ENCODE peak calls at places on chromosomes 6 and 20, in ten cellular contexts. Y, A, O, G, U, W, N, M, H and S are unnamed samples.

GRCh38 chr6:14612016-14612415 is 494.4 kb downstream of the CD83 start:
- DNase-seq in Y (no peak), A (no peak), O (no peak), G (peak; percentile 43), U (no peak), W (no peak), N (peak; percentile 6), M (no peak), H (no peak), S (no peak)

GRCh38 chr6:135675862-135676261 is 175.6 kb upstream of the PDE7B start:
- DNase-seq in Y (no peak), A (peak; percentile 73), O (peak; percentile 64), G (peak; percentile 36), U (peak; percentile 33), W (no peak), N (peak; percentile 53), M (no peak), H (no peak), S (peak; percentile 31)

GRCh38 chr6:35302604-35303218 is 5.1 kb downstream of the DEF6 start:
- DNase-seq in Y (peak; percentile 36), A (peak; percentile 46), O (peak; percentile 83), G (peak; percentile 92), U (peak; percentile 85), W (no peak), N (peak; percentile 37), M (no peak), H (peak; percentile 94), S (no peak)

GRCh38 chr6:101150226-101150625 is 243.3 kb upstream of the GRIK2 start:
- DNase-seq in Y (no peak), A (no peak), O (no peak), G (no peak), U (no peak), W (no peak), N (no peak), M (no peak), H (no peak), S (no peak)

GRCh38 chr20:26324177-26324576 is 627.5 kb upstream of the ZNF337 start:
- DNase-seq in Y (no peak), A (no peak), O (no peak), G (no peak), U (no peak), W (no peak), N (no peak), M (no peak), H (no peak), S (no peak)

GRCh38 chr20:17958326-17959256 is 10.0 kb downstream of the SNX5 start:
- DNase-seq in Y (no peak), A (no peak), O (peak; percentile 72), G (no peak), U (no peak), W (no peak), N (no peak), M (no peak), H (no peak), S (no peak)

GRCh38 chr20:9146649-9147048 is 77.8 kb downstream of the PLCB4 start:
- DNase-seq in Y (no peak), A (no peak), O (no peak), G (no peak), U (no peak), W (no peak), N (no peak), M (no peak), H (no peak), S (no peak)

GRCh38 chr20:47198254-47198671 is 158.2 kb downstream of the ZMYND8 start:
- DNase-seq in Y (no peak), A (no peak), O (no peak), G (peak; percentile 71), U (peak; percentile 34), W (no peak), N (no peak), M (no peak), H (peak; percentile 75), S (no peak)

GRCh38 chr6:73121421-73121993 is 103.8 kb downstream of the KHDC1L start:
- DNase-seq in Y (no peak), A (no peak), O (no peak), G (peak; percentile 80), U (no peak), W (no peak), N (peak; percentile 18), M (no peak), H (no peak), S (no peak)

GRCh38 chr6:118280210-118280609 is 267.9 kb upstream of the PLN start:
- DNase-seq in Y (no peak), A (no peak), O (no peak), G (no peak), U (peak; percentile 51), W (no peak), N (no peak), M (no peak), H (no peak), S (no peak)

GRCh38 chr6:168247456-168248147 is 72.0 kb downstream of the DACT2 start:
- DNase-seq in Y (no peak), A (no peak), O (peak; percentile 78), G (no peak), U (no peak), W (no peak), N (no peak), M (no peak), H (no peak), S (no peak)

GRCh38 chr6:29887330-29887818 is 55.0 kb upstream of the HLA-A start:
- DNase-seq in Y (peak; percentile 42), A (peak; percentile 29), O (peak; percentile 90), G (peak; percentile 33), U (no peak), W (no peak), N (peak; percentile 28), M (no peak), H (peak; percentile 72), S (no peak)

GRCh38 chr6:55636406-55637102 is 57.6 kb upstream of the HMGCLL1 start:
- DNase-seq in Y (no peak), A (no peak), O (no peak), G (peak; percentile 89), U (no peak), W (no peak), N (no peak), M (no peak), H (no peak), S (peak; percentile 32)

GRCh38 chr20:63172726-63173125 is 43.2 kb downstream of the YTHDF1 start:
- DNase-seq in Y (no peak), A (no peak), O (no peak), G (no peak), U (peak; percentile 57), W (no peak), N (no peak), M (no peak), H (no peak), S (no peak)

GRCh38 chr20:36854343-36855240 is 21.3 kb upstream of the TLDC2 start:
- DNase-seq in Y (peak; percentile 54), A (no peak), O (peak; percentile 74), G (peak; percentile 59), U (no peak), W (no peak), N (peak; percentile 51), M (no peak), H (no peak), S (no peak)

GRCh38 chr6:25934181-25934580 is 3.7 kb upstream of the SLC17A2 start:
- DNase-seq in Y (no peak), A (no peak), O (peak; percentile 63), G (no peak), U (no peak), W (no peak), N (no peak), M (no peak), H (no peak), S (no peak)